ENCODE peak calls at places on chromosomes 1 and 21, in eight cellular contexts. Y, I, A, M, N, S, L and W are unnamed samples.

GRCh38 chr1:154801612-154802011 is 68.5 kb downstream of the KCNN3 start:
- DNase-seq in N (no peak), L (no peak), Y (no peak), I (no peak), A (no peak), S (no peak), M (no peak), W (no peak)

GRCh38 chr21:42650441-42651421 is 2.7 kb upstream of the PDE9A start:
- DNase-seq in L (no peak), M (no peak), N (no peak), A (no peak), I (no peak), S (no peak), Y (no peak), W (no peak)

GRCh38 chr1:94734963-94735899 is 84.9 kb upstream of the SLC44A3 start:
- DNase-seq in M (peak), N (peak), A (no peak), I (no peak), L (no peak), Y (peak), S (no peak), W (peak)

GRCh38 chr1:55081905-55082296 is 42.6 kb downstream of the PCSK9 start:
- DNase-seq in S (no peak), Y (no peak), L (no peak), N (peak), A (no peak), I (no peak), M (no peak), W (no peak)

GRCh38 chr1:185646202-185646683 is 87.9 kb upstream of the HMCN1 start:
- DNase-seq in Y (peak), N (peak), S (no peak), L (no peak), M (peak), A (no peak), I (peak), W (peak)

GRCh38 chr1:56304975-56305374 is 274.4 kb downstream of the PLPP3 start:
- DNase-seq in S (no peak), I (no peak), Y (peak), M (no peak), A (no peak), N (no peak), L (no peak), W (no peak)

GRCh38 chr1:12556368-12556930 is 61.6 kb downstream of the DHRS3 start:
- DNase-seq in I (no peak), S (no peak), N (peak), L (no peak), A (no peak), M (peak), Y (peak), W (peak)

GRCh38 chr1:225763815-225764548 is 13.6 kb upstream of the SRP9 start:
- DNase-seq in Y (peak), M (peak), N (peak), L (no peak), I (no peak), S (no peak), A (no peak), W (no peak)

GRCh38 chr1:147757015-147757990 is 3.1 kb downstream of the GJA5 start:
- DNase-seq in N (no peak), L (no peak), I (no peak), S (no peak), M (no peak), A (no peak), Y (no peak), W (no peak)

GRCh38 chr1:119870917-119871486 is 25.3 kb downstream of the ADAM30 start:
- DNase-seq in L (peak), Y (peak), M (peak), A (no peak), S (no peak), I (peak), N (peak), W (peak)

GRCh38 chr1:225318706-225319575 is 108.9 kb downstream of the LBR start:
- DNase-seq in Y (no peak), N (peak), A (no peak), M (peak), S (peak), I (peak), L (peak), W (peak)

GRCh38 chr1:221891708-221892107 is 149.8 kb upstream of the DUSP10 start:
- DNase-seq in Y (no peak), M (no peak), A (no peak), I (no peak), S (no peak), L (no peak), N (peak), W (no peak)

GRCh38 chr1:110780600-110781484 is 92.1 kb upstream of the CD53 start:
- DNase-seq in S (no peak), L (peak), A (peak), N (peak), M (peak), Y (peak), I (peak), W (peak)

GRCh38 chr1:152458384-152459185 is 44.5 kb upstream of the CRNN start:
- DNase-seq in Y (peak), M (peak), N (peak), A (no peak), I (peak), L (peak), S (peak), W (peak)

GRCh38 chr21:15140321-15141019 is 75.7 kb upstream of the NRIP1 start:
- DNase-seq in N (no peak), I (no peak), M (no peak), L (peak), S (no peak), A (no peak), Y (peak), W (peak)

GRCh38 chr1:208183977-208184901 is 59.9 kb downstream of the PLXNA2 start:
- DNase-seq in S (no peak), I (no peak), M (peak), L (peak), A (no peak), N (peak), Y (peak), W (no peak)

GRCh38 chr1:182754915-182755314 is 34.7 kb upstream of the NPL start:
- DNase-seq in M (no peak), N (no peak), Y (no peak), I (no peak), A (no peak), S (no peak), L (no peak), W (no peak)

GRCh38 chr1:32474954-32475353 is 10.1 kb downstream of the ZBTB8B start:
- DNase-seq in N (no peak), M (no peak), S (no peak), L (no peak), I (no peak), A (no peak), Y (no peak), W (no peak)

GRCh38 chr1:212698467-212699103 is 1.1 kb downstream of the BATF3 start:
- DNase-seq in Y (no peak), S (no peak), N (no peak), I (no peak), A (no peak), M (no peak), L (no peak), W (no peak)
- H3K4me3 ChIP-seq in Y (peak), S (peak), N (peak), I (peak), A (peak), M (peak), L (peak), W (peak)

DNA sequence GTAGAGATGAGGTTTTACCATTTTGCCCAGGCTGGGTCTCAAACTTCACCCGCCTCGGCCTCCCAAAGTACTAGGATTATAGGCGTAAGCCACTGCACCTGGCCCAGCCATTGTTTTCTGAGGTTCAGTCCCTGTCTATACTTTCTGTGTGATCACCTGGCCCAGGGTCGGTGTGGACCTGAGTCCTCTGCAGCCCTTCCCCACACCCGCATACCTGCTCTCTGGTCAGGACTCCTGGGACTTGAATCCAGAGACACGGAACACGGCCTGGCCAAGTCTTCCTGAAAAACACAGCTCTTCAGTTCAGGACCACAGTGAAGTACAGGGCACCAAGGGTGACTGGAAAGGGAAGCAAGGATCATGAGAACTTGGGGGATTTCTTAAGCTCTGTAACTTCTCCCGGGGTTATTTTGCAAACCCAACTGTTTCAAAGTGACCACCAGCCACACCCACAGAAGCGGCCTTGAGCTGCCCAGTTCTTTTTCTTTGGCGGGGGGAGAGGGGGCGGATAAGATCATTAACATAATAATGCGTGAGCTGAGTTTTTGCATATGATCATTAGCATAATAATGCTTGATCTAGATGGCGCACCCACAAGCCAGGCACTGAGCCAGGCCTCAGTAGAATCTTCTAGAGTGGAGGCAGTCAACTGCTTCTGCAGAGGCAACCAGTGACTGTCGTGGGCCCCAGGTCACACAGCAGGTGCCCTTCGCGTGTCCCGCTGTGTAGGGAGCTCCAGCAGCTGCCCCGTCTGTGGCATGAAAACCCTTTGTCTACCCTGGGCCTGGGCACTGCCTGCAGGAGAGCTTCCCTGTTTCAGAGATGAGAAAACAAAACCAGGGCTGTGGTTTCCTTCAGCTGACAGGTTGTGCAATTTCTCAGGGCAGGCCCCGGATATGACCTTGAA is 1.7 kb upstream of the NADK start:
- DNase-seq in S (peak), N (peak), Y (peak), L (no peak), M (peak), A (no peak), I (no peak), W (peak)
- H3K4me3 ChIP-seq in S (peak), N (no peak), Y (peak), L (no peak), M (no peak), A (peak), I (no peak), W (no peak)

GRCh38 chr1:224113545-224113917 is 380 bp upstream of the FBXO28 start:
- DNase-seq in N (no peak), A (no peak), M (no peak), L (no peak), S (no peak), Y (no peak), I (no peak), W (no peak)
- H3K4me3 ChIP-seq in N (peak), A (peak), M (peak), L (no peak), S (peak), Y (peak), I (peak), W (peak)

DNA sequence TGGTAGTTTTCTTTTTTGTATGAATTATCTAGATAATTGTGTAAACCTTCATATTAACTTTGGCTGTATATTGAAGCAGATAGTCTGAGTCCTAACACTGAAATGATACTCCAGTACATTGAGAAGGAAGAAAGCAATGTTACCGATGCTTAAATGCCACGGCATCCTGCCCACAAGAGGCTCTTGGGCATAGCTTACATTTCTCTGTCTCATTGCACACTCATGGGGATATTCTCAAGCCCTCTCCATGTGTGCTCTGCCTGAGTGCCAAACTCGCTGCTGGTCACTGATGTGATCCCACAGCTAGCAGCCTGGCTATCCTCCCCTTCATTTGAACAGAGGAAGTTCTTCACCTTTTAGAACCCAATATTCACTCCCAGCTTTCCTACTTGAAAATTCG is 179.4 kb downstream of the TGFB2 start:
- DNase-seq in Y (no peak), N (no peak), I (no peak), A (no peak), M (no peak), S (no peak), L (no peak), W (no peak)
- H3K4me3 ChIP-seq in Y (no peak), N (no peak), I (no peak), A (no peak), M (no peak), S (no peak), L (no peak), W (no peak)

GRCh38 chr1:23885222-23885621 is 17.1 kb upstream of the FUCA1 start:
- DNase-seq in S (no peak), L (no peak), I (no peak), A (no peak), Y (no peak), N (no peak), M (no peak), W (no peak)

GRCh38 chr1:23878668-23879067 is 10.6 kb upstream of the FUCA1 start:
- DNase-seq in M (no peak), L (no peak), A (no peak), N (no peak), S (no peak), I (no peak), Y (no peak), W (no peak)

GRCh38 chr1:23875382-23875781 is 7.3 kb upstream of the FUCA1 start:
- DNase-seq in Y (no peak), L (no peak), I (no peak), S (no peak), N (no peak), M (no peak), A (no peak), W (no peak)

GRCh38 chr1:23879809-23880208 is 11.7 kb upstream of the FUCA1 start:
- DNase-seq in A (no peak), S (no peak), Y (no peak), I (no peak), M (no peak), N (no peak), L (no peak), W (no peak)
- H3K4me3 ChIP-seq in A (no peak), S (no peak), Y (no peak), I (no peak), M (no peak), N (no peak), L (no peak), W (no peak)

GRCh38 chr1:6807782-6808181 is 22.5 kb downstream of the CAMTA1 start:
- DNase-seq in M (no peak), S (no peak), L (no peak), I (no peak), N (no peak), Y (no peak), A (no peak), W (no peak)

GRCh38 chr1:6809461-6809860 is 24.2 kb downstream of the CAMTA1 start:
- DNase-seq in N (no peak), A (no peak), S (no peak), L (no peak), M (no peak), I (no peak), Y (no peak), W (no peak)

GRCh38 chr1:6815722-6816121 is 30.5 kb downstream of the CAMTA1 start:
- DNase-seq in A (no peak), N (no peak), S (no peak), I (no peak), Y (no peak), L (no peak), M (no peak), W (no peak)

GRCh38 chr1:6813165-6813564 is 27.9 kb downstream of the CAMTA1 start:
- DNase-seq in S (no peak), A (no peak), L (no peak), N (no peak), Y (no peak), I (no peak), M (no peak), W (no peak)

DNA sequence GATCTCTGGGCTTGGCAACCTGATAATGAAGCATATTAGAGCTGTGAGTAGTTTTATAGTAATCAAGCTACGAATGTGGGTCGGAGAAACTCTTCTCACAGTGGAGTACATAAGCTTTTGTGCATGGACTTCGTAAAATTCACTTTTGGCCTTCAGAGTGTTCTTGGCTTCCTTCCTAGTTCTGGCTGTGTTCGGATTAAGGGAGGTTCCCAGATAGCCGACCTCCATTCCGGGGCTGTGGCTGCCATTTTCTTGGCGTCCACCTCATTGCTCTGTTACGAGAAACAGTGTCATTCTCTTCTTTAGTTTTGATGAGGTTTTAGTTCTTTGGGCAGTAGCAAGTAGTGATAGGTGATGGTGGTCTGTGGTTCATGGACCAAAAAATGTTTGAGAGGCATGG is 26.3 kb downstream of the CAMTA1 start:
- DNase-seq in A (no peak), Y (peak), L (no peak), I (no peak), M (no peak), N (no peak), S (no peak), W (no peak)
- H3K4me3 ChIP-seq in A (no peak), Y (no peak), L (no peak), I (no peak), M (no peak), N (no peak), S (no peak), W (no peak)